ENCODE peak calls at places on chromosomes 12 and 14, in ten cellular contexts. J is colonic mucosa, I is ovary, E is DND-41, B is fibroblast of mammary gland, W is uterus, K is fibroblast of villous mesenchyme, V is GM23338, X is hepatocyte, L is tibial artery. S is an unnamed sample.

GRCh38 chr14:103296007-103296406 is 38.0 kb upstream of the EIF5 start:
- DNase-seq in L (no peak), V (no peak), I (no peak), W (no peak), X (peak), E (no peak), K (peak), B (peak), J (peak), S (peak)

GRCh38 chr14:106625181-106625580 is 1098.8 kb downstream of the TMEM121 start:
- DNase-seq in B (no peak), K (no peak), V (no peak), J (no peak), E (peak), W (no peak), X (no peak), L (no peak), I (no peak), S (no peak)

GRCh38 chr12:23906329-23906728 is 43.1 kb downstream of the SOX5 start:
- DNase-seq in V (peak), X (peak), B (peak), W (no peak), E (no peak), K (no peak), L (no peak), I (no peak), J (no peak), S (peak)

GRCh38 chr14:74508292-74508731 is 14.7 kb downstream of the ISCA2 start:
- DNase-seq in L (peak), W (no peak), I (no peak), E (no peak), J (no peak), X (peak), V (peak), K (no peak), B (no peak), S (peak)

GRCh38 chr14:105641075-105641937 is 114.9 kb downstream of the TMEM121 start:
- DNase-seq in I (no peak), V (no peak), B (no peak), E (no peak), W (no peak), L (no peak), X (no peak), J (no peak), K (no peak), S (no peak)

GRCh38 chr14:50396636-50397460 is at the start of gene CDKL1:
- DNase-seq in I (peak), E (peak), X (peak), J (peak), B (peak), K (peak), V (peak), W (peak), L (peak), S (peak)

GRCh38 chr14:99264691-99265090 is 7.3 kb downstream of the BCL11B start:
- DNase-seq in B (no peak), K (no peak), L (no peak), W (no peak), E (no peak), I (no peak), X (no peak), V (no peak), J (no peak), S (no peak)

GRCh38 chr14:101109981-101110728 is 206.6 kb upstream of the RTL1 start:
- DNase-seq in X (peak), B (no peak), I (no peak), L (peak), V (no peak), E (no peak), J (peak), K (no peak), W (no peak), S (no peak)

GRCh38 chr12:6360578-6361490 is 14.5 kb downstream of the SCNN1A start:
- DNase-seq in W (no peak), E (no peak), I (no peak), X (no peak), V (no peak), K (no peak), J (no peak), B (no peak), L (no peak), S (no peak)

GRCh38 chr12:19846561-19846960 is 407.3 kb downstream of the AEBP2 start:
- DNase-seq in K (peak), I (no peak), B (peak), L (no peak), X (peak), W (no peak), V (no peak), E (no peak), J (no peak), S (peak)

GRCh38 chr12:120529641-120530314 is 820 bp upstream of the COQ5 start:
- DNase-seq in I (no peak), L (no peak), X (peak), E (peak), B (peak), K (peak), W (no peak), J (peak), V (peak), S (peak)

GRCh38 chr12:90940872-90941499 is 14.0 kb downstream of the CCER1 start:
- DNase-seq in W (no peak), L (no peak), B (peak), I (no peak), E (no peak), K (peak), J (no peak), X (peak), V (peak), S (peak)

GRCh38 chr14:101980700-101981099 is 16.3 kb downstream of the DYNC1H1 start:
- DNase-seq in B (peak), J (no peak), E (no peak), W (peak), L (peak), X (peak), K (peak), V (no peak), I (no peak), S (peak)

GRCh38 chr14:93375673-93376156 is 28.7 kb downstream of the COX8C start:
- DNase-seq in X (no peak), B (no peak), L (no peak), V (no peak), K (no peak), I (no peak), J (no peak), W (no peak), E (no peak), S (no peak)

GRCh38 chr12:111978545-111978944 is 34.4 kb downstream of the TMEM116 start:
- DNase-seq in W (no peak), E (no peak), J (no peak), B (no peak), K (no peak), V (no peak), I (no peak), L (no peak), X (no peak), S (no peak)

GRCh38 chr12:109542876-109543275 is 30.4 kb downstream of the MMAB start:
- DNase-seq in L (no peak), B (no peak), W (no peak), X (no peak), E (no peak), V (no peak), J (no peak), K (no peak), I (no peak), S (no peak)

GRCh38 chr14:72894623-72895378 is 900 bp upstream of the DPF3 start:
- DNase-seq in V (peak), E (no peak), K (peak), I (no peak), W (no peak), L (no peak), B (no peak), X (peak), J (peak), S (no peak)

GRCh38 chr12:127773520-127773919 is 493.4 kb upstream of the TMEM132C start:
- DNase-seq in E (no peak), I (no peak), B (no peak), J (no peak), L (no peak), X (peak), V (peak), K (no peak), W (no peak), S (no peak)

GRCh38 chr12:67452119-67452805 is 183.1 kb downstream of the CAND1 start:
- DNase-seq in I (no peak), W (no peak), E (no peak), X (no peak), K (no peak), L (no peak), B (no peak), V (no peak), J (no peak), S (no peak)

GRCh38 chr14:64507376-64508156 is 3.0 kb downstream of the ZBTB1 start:
- DNase-seq in W (no peak), V (no peak), K (peak), E (no peak), B (peak), X (peak), J (no peak), I (no peak), L (no peak), S (no peak)
- H3K4me3 ChIP-seq in W (no peak), V (peak), K (peak), E (no peak), B (no peak), X (no peak), J (no peak), I (no peak), L (no peak), S (peak)

GRCh38 chr12:18246057-18246456 is 15.3 kb upstream of the PIK3C2G start:
- DNase-seq in J (no peak), W (no peak), X (no peak), K (no peak), V (peak), I (no peak), B (no peak), E (no peak), L (no peak), S (no peak)

DNA sequence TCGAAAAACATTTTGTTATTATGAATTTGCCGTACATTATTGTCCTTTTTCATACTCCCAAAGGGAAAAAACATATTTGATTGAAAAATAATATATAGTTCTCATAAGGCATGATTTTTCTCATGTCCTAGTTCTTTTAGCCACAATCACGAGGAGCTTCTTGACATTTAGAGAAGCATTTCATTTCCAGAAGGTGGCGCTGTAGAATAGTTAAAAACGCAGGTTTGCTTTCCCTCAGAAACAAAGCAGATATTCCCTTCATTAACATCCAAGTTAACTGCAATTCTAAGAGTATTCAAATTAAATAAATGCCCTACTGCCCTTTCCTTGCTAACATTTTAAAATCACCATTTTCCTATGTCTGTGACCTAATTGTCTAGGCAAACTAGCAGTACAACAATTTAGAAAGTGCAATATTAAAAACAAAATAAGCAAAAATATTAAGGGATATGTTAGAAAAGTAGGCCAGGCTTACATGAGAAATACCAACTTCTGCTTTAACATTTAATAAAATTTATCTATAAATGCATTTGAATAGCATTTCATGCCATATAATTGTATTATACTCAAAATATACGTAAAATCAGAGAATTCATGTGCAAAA is 10.9 kb upstream of the PIK3C2G start:
- DNase-seq in K (peak), E (peak), B (peak), X (peak), W (peak), I (no peak), V (peak), L (no peak), J (peak), S (peak)
- TF ChIP-seq CTCF in K (peak), E (peak), B (peak), X (peak), W (peak), I (peak), V (peak), L (peak), J (peak), S (peak)

GRCh38 chr12:12482150-12482761 is 80.4 kb downstream of the DUSP16 start:
- DNase-seq in E (no peak), B (no peak), X (no peak), W (no peak), V (no peak), I (no peak), J (no peak), L (no peak), K (no peak), S (no peak)
- H3K4me3 ChIP-seq in E (no peak), B (no peak), X (no peak), W (no peak), V (no peak), I (no peak), J (no peak), L (no peak), K (no peak), S (no peak)

GRCh38 chr14:31489680-31490079 is 1.8 kb upstream of the GPR33 start:
- DNase-seq in J (no peak), W (no peak), K (no peak), X (no peak), V (no peak), B (no peak), L (no peak), I (no peak), E (no peak), S (no peak)

GRCh38 chr14:31486764-31487163 is 1.1 kb downstream of the GPR33 start:
- DNase-seq in W (no peak), V (no peak), K (no peak), I (no peak), E (no peak), X (no peak), B (no peak), J (no peak), L (no peak), S (no peak)

GRCh38 chr14:31492759-31493498 is 5.1 kb upstream of the GPR33 start:
- DNase-seq in W (no peak), B (no peak), X (no peak), I (no peak), K (no peak), V (no peak), L (no peak), E (no peak), J (no peak), S (no peak)

GRCh38 chr14:31484754-31485153 is 3.1 kb downstream of the GPR33 start:
- DNase-seq in J (no peak), K (no peak), V (no peak), I (no peak), L (no peak), W (no peak), E (no peak), X (no peak), B (no peak), S (no peak)

GRCh38 chr14:31487891-31488290 is at the start of gene GPR33:
- DNase-seq in V (no peak), X (no peak), L (no peak), K (no peak), W (no peak), E (no peak), I (no peak), B (no peak), J (no peak), S (no peak)
- TF ChIP-seq CTCF in V (no peak), X (no peak), L (no peak), K (no peak), W (no peak), E (no peak), I (no peak), B (no peak), J (no peak), S (no peak)

GRCh38 chr12:50032516-50033316 is 7.4 kb upstream of the RACGAP1 start:
- DNase-seq in B (no peak), W (no peak), X (no peak), I (no peak), L (no peak), K (no peak), J (no peak), V (peak), E (no peak), S (no peak)
- H3K4me3 ChIP-seq in B (peak), W (no peak), X (no peak), I (no peak), L (peak), K (peak), J (peak), V (peak), E (no peak), S (peak)

GRCh38 chr14:45621731-45622130 is 368.7 kb upstream of the MIS18BP1 start:
- DNase-seq in L (no peak), I (no peak), B (no peak), V (no peak), X (no peak), K (no peak), E (no peak), J (no peak), W (no peak), S (no peak)
- TF ChIP-seq CTCF in L (no peak), I (no peak), B (no peak), V (no peak), X (no peak), K (no peak), E (no peak), J (no peak), W (no peak), S (no peak)

GRCh38 chr12:46473634-46474201 is 101.1 kb upstream of the SLC38A2 start:
- DNase-seq in X (peak), W (peak), B (peak), V (no peak), E (peak), J (peak), I (peak), K (peak), L (peak), S (peak)
- H3K4me3 ChIP-seq in X (no peak), W (no peak), B (no peak), V (no peak), E (no peak), J (no peak), I (no peak), K (no peak), L (peak), S (no peak)

S was measured in fibroblast of pulmonary artery.